ENCODE peak calls at places on chromosomes 13 and 19, in eight cellular contexts. One of them, this sample, is unnamed.

GRCh38 chr19:54439174-54439851 is 9.7 kb upstream of the LENG8 start:
- DNase-seq in AG10803: peak
- DNase-seq in fibroblast of lung: peak
- DNase-seq in A549: peak
- DNase-seq in CD8-positive, alpha-beta T cell: no peak
- DNase-seq in cardiac muscle cell: peak
- DNase-seq in nephron progenitor cell: peak
- DNase-seq in HFFc6: no peak
- DNase-seq in this sample: no peak

GRCh38 chr13:58024103-58024502 is 392.6 kb downstream of the PCDH17 start:
- DNase-seq in A549: no peak
- DNase-seq in AG10803: no peak
- DNase-seq in CD8-positive, alpha-beta T cell: no peak
- DNase-seq in fibroblast of lung: no peak
- DNase-seq in nephron progenitor cell: no peak
- DNase-seq in cardiac muscle cell: no peak
- DNase-seq in HFFc6: no peak
- DNase-seq in this sample: no peak

GRCh38 chr19:44883962-44884361 is 7.1 kb upstream of the TOMM40 start:
- DNase-seq in AG10803: peak
- DNase-seq in CD8-positive, alpha-beta T cell: no peak
- DNase-seq in HFFc6: no peak
- DNase-seq in fibroblast of lung: peak
- DNase-seq in nephron progenitor cell: no peak
- DNase-seq in A549: no peak
- DNase-seq in cardiac muscle cell: no peak
- DNase-seq in this sample: no peak

GRCh38 chr19:43316591-43317319 is 36.7 kb upstream of the CD177 start:
- DNase-seq in CD8-positive, alpha-beta T cell: no peak
- DNase-seq in AG10803: peak
- DNase-seq in cardiac muscle cell: no peak
- DNase-seq in fibroblast of lung: peak
- DNase-seq in A549: peak
- DNase-seq in HFFc6: no peak
- DNase-seq in nephron progenitor cell: peak
- DNase-seq in this sample: no peak

GRCh38 chr13:90591260-90591926 is 756.1 kb upstream of the MIR17HG start:
- DNase-seq in HFFc6: no peak
- DNase-seq in CD8-positive, alpha-beta T cell: no peak
- DNase-seq in A549: no peak
- DNase-seq in AG10803: no peak
- DNase-seq in fibroblast of lung: no peak
- DNase-seq in cardiac muscle cell: no peak
- DNase-seq in nephron progenitor cell: no peak
- DNase-seq in this sample: no peak

GRCh38 chr19:23286477-23286876 is 36.3 kb upstream of the ZNF724 start:
- DNase-seq in HFFc6: no peak
- DNase-seq in AG10803: no peak
- DNase-seq in nephron progenitor cell: no peak
- DNase-seq in cardiac muscle cell: no peak
- DNase-seq in CD8-positive, alpha-beta T cell: no peak
- DNase-seq in fibroblast of lung: no peak
- DNase-seq in A549: peak
- DNase-seq in this sample: no peak

GRCh38 chr13:106496072-106496997 is 39.1 kb downstream of the EFNB2 start:
- DNase-seq in HFFc6: no peak
- DNase-seq in AG10803: no peak
- DNase-seq in CD8-positive, alpha-beta T cell: no peak
- DNase-seq in nephron progenitor cell: no peak
- DNase-seq in A549: no peak
- DNase-seq in cardiac muscle cell: peak
- DNase-seq in fibroblast of lung: peak
- DNase-seq in this sample: no peak

GRCh38 chr13:34358811-34359513 is 541.0 kb downstream of the RFC3 start:
- DNase-seq in AG10803: peak
- DNase-seq in cardiac muscle cell: no peak
- DNase-seq in A549: peak
- DNase-seq in CD8-positive, alpha-beta T cell: no peak
- DNase-seq in fibroblast of lung: peak
- DNase-seq in nephron progenitor cell: no peak
- DNase-seq in HFFc6: peak
- DNase-seq in this sample: peak

GRCh38 chr19:29672319-29672932 is 7.2 kb downstream of the PLEKHF1 start:
- DNase-seq in HFFc6: no peak
- DNase-seq in cardiac muscle cell: no peak
- DNase-seq in A549: no peak
- DNase-seq in CD8-positive, alpha-beta T cell: no peak
- DNase-seq in nephron progenitor cell: no peak
- DNase-seq in AG10803: no peak
- DNase-seq in fibroblast of lung: no peak
- DNase-seq in this sample: no peak

GRCh38 chr13:46516624-46517318 is 36.2 kb upstream of the LRCH1 start:
- DNase-seq in AG10803: peak
- DNase-seq in nephron progenitor cell: no peak
- DNase-seq in A549: no peak
- DNase-seq in CD8-positive, alpha-beta T cell: no peak
- DNase-seq in fibroblast of lung: no peak
- DNase-seq in cardiac muscle cell: no peak
- DNase-seq in HFFc6: no peak
- DNase-seq in this sample: no peak

GRCh38 chr19:18466354-18466753 is 28.4 kb upstream of the ISYNA1 start:
- DNase-seq in cardiac muscle cell: no peak
- DNase-seq in fibroblast of lung: no peak
- DNase-seq in A549: no peak
- DNase-seq in HFFc6: no peak
- DNase-seq in nephron progenitor cell: no peak
- DNase-seq in CD8-positive, alpha-beta T cell: no peak
- DNase-seq in AG10803: no peak
- DNase-seq in this sample: no peak

GRCh38 chr19:45809643-45810159 is 5.4 kb downstream of the RSPH6A start:
- DNase-seq in HFFc6: peak
- DNase-seq in fibroblast of lung: peak
- DNase-seq in AG10803: peak
- DNase-seq in A549: peak
- DNase-seq in CD8-positive, alpha-beta T cell: no peak
- DNase-seq in nephron progenitor cell: no peak
- DNase-seq in cardiac muscle cell: no peak
- DNase-seq in this sample: peak

GRCh38 chr13:74443623-74444022 is 309.4 kb upstream of the KLF12 start:
- DNase-seq in nephron progenitor cell: no peak
- DNase-seq in HFFc6: peak
- DNase-seq in CD8-positive, alpha-beta T cell: no peak
- DNase-seq in AG10803: peak
- DNase-seq in A549: peak
- DNase-seq in fibroblast of lung: peak
- DNase-seq in cardiac muscle cell: no peak
- DNase-seq in this sample: peak

GRCh38 chr19:53971608-53972007 is 8.9 kb downstream of the CACNG8 start:
- DNase-seq in HFFc6: no peak
- DNase-seq in nephron progenitor cell: no peak
- DNase-seq in CD8-positive, alpha-beta T cell: no peak
- DNase-seq in fibroblast of lung: no peak
- DNase-seq in A549: no peak
- DNase-seq in cardiac muscle cell: no peak
- DNase-seq in AG10803: no peak
- DNase-seq in this sample: no peak

GRCh38 chr13:67844544-67844943 is 614.4 kb upstream of the PCDH9 start:
- DNase-seq in cardiac muscle cell: no peak
- DNase-seq in AG10803: no peak
- DNase-seq in CD8-positive, alpha-beta T cell: no peak
- DNase-seq in nephron progenitor cell: no peak
- DNase-seq in HFFc6: no peak
- DNase-seq in fibroblast of lung: peak
- DNase-seq in A549: no peak
- DNase-seq in this sample: no peak

GRCh38 chr13:100581504-100581903 is 7.1 kb downstream of the GGACT start:
- DNase-seq in A549: no peak
- DNase-seq in fibroblast of lung: no peak
- DNase-seq in HFFc6: no peak
- DNase-seq in cardiac muscle cell: no peak
- DNase-seq in nephron progenitor cell: no peak
- DNase-seq in AG10803: no peak
- DNase-seq in CD8-positive, alpha-beta T cell: no peak
- DNase-seq in this sample: no peak

GRCh38 chr19:3276341-3276799 is 51.9 kb downstream of the CELF5 start:
- DNase-seq in CD8-positive, alpha-beta T cell: peak
- DNase-seq in AG10803: no peak
- DNase-seq in A549: peak
- DNase-seq in cardiac muscle cell: no peak
- DNase-seq in fibroblast of lung: no peak
- DNase-seq in nephron progenitor cell: peak
- DNase-seq in HFFc6: no peak
- DNase-seq in this sample: no peak

GRCh38 chr19:3277649-3278048 is 53.2 kb downstream of the CELF5 start:
- DNase-seq in CD8-positive, alpha-beta T cell: no peak
- DNase-seq in fibroblast of lung: no peak
- DNase-seq in AG10803: no peak
- DNase-seq in nephron progenitor cell: no peak
- DNase-seq in A549: no peak
- DNase-seq in cardiac muscle cell: no peak
- DNase-seq in HFFc6: no peak
- DNase-seq in this sample: no peak

GRCh38 chr19:3275068-3275582 is 50.7 kb downstream of the CELF5 start:
- DNase-seq in CD8-positive, alpha-beta T cell: no peak
- DNase-seq in fibroblast of lung: no peak
- DNase-seq in AG10803: no peak
- DNase-seq in A549: peak
- DNase-seq in nephron progenitor cell: peak
- DNase-seq in cardiac muscle cell: peak
- DNase-seq in HFFc6: no peak
- DNase-seq in this sample: no peak

GRCh38 chr19:3274245-3275067 is 50.0 kb downstream of the CELF5 start:
- DNase-seq in HFFc6: no peak
- DNase-seq in nephron progenitor cell: no peak
- DNase-seq in A549: no peak
- DNase-seq in CD8-positive, alpha-beta T cell: no peak
- DNase-seq in cardiac muscle cell: no peak
- DNase-seq in AG10803: no peak
- DNase-seq in fibroblast of lung: no peak
- DNase-seq in this sample: no peak

DNA sequence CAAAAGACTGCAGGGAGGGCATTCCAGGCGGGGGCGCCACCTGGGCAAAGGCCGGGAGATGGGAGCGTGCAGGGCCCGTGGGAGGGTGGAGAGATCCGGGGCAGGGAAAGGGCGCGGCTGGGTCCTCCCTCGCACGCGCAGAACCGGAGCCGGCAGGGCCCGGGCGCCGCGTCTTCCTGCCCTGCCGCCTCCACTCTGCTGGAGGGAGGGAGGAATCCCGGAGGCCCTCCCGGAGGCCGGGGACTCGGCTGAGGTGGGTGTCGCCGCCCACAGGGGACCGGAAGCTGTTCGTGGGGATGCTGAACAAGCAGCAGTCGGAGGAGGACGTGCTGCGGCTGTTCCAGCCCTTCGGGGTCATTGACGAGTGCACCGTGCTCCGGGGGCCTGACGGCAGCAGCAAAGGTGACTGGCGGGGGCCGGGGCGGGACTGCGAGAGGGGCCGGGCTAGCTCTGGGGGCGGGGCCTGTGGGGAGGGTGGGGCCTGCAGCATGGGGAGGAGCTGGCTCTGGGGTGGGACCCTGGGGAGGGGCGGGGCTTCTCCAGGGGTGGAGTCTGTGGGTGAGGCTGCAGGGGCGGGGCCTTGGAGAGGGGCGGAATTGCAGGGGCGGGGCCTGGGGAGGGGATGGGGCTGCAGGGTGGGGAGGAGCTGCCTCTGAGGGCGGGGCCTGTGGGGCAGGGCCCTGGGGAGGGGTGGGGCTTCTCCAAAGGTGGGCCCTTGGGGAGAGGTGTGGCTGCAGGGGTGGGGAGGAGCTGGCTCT is 51.3 kb downstream of the CELF5 start:
- DNase-seq in fibroblast of lung: peak
- DNase-seq in nephron progenitor cell: peak
- DNase-seq in cardiac muscle cell: peak
- DNase-seq in HFFc6: peak
- DNase-seq in CD8-positive, alpha-beta T cell: peak
- DNase-seq in AG10803: peak
- DNase-seq in A549: peak
- DNase-seq in this sample: no peak
- TF ChIP-seq CTCF in fibroblast of lung: peak
- TF ChIP-seq CTCF in nephron progenitor cell: no peak
- TF ChIP-seq CTCF in cardiac muscle cell: no peak
- TF ChIP-seq CTCF in HFFc6: peak
- TF ChIP-seq CTCF in CD8-positive, alpha-beta T cell: peak
- TF ChIP-seq CTCF in AG10803: no peak
- TF ChIP-seq CTCF in A549: peak
- TF ChIP-seq CTCF in this sample: peak

GRCh38 chr19:41916033-41916424 is 12.2 kb downstream of the ERFL start:
- DNase-seq in cardiac muscle cell: no peak
- DNase-seq in A549: no peak
- DNase-seq in AG10803: no peak
- DNase-seq in HFFc6: no peak
- DNase-seq in fibroblast of lung: no peak
- DNase-seq in CD8-positive, alpha-beta T cell: no peak
- DNase-seq in nephron progenitor cell: no peak
- DNase-seq in this sample: no peak
- TF ChIP-seq CTCF in cardiac muscle cell: no peak
- TF ChIP-seq CTCF in A549: no peak
- TF ChIP-seq CTCF in AG10803: no peak
- TF ChIP-seq CTCF in HFFc6: no peak
- TF ChIP-seq CTCF in fibroblast of lung: no peak
- TF ChIP-seq CTCF in CD8-positive, alpha-beta T cell: no peak
- TF ChIP-seq CTCF in nephron progenitor cell: no peak
- TF ChIP-seq CTCF in this sample: no peak

DNA sequence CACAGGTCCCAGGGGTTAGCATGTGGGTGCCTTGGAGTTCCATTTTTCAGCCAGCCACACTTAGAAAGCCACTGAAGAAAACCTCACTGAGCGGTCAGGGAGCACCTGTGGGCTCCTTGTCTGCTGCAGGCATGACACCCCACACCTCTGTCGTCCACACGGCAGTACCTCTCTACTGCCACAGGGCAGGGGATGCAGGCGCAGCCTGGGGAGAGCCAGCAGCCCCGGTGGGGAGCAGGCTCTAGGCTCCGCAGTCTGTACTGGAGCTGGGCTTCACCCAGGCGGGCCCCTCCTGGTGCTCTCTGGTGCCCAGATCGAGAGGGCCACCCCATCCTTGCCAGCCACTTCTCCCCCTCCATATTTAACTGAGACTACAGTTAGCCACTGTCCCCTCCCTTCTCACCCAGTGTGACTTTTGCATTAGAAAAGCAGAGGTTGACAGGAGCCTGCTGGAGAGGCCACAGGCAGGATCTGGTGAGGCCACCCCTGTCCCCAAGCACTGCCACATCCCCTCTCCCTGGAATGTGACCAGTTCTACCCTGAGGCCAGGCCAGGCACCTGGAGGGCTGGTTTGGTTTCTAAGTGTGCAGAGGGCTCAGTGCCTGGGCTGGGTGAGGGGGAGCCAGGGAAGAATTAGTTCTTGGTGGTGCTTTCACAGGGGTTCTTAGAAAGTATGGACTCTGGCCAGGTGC is 104.4 kb downstream of the KDM4B start:
- DNase-seq in cardiac muscle cell: no peak
- DNase-seq in fibroblast of lung: no peak
- DNase-seq in CD8-positive, alpha-beta T cell: no peak
- DNase-seq in nephron progenitor cell: no peak
- DNase-seq in HFFc6: no peak
- DNase-seq in A549: no peak
- DNase-seq in AG10803: no peak
- DNase-seq in this sample: no peak
- TF ChIP-seq CTCF in cardiac muscle cell: no peak
- TF ChIP-seq CTCF in fibroblast of lung: no peak
- TF ChIP-seq CTCF in CD8-positive, alpha-beta T cell: no peak
- TF ChIP-seq CTCF in nephron progenitor cell: no peak
- TF ChIP-seq CTCF in HFFc6: no peak
- TF ChIP-seq CTCF in A549: no peak
- TF ChIP-seq CTCF in AG10803: no peak
- TF ChIP-seq CTCF in this sample: no peak

GRCh38 chr13:41071775-41072174 is 10.5 kb downstream of the WBP4 start:
- DNase-seq in A549: no peak
- DNase-seq in nephron progenitor cell: no peak
- DNase-seq in AG10803: no peak
- DNase-seq in fibroblast of lung: no peak
- DNase-seq in HFFc6: no peak
- DNase-seq in cardiac muscle cell: no peak
- DNase-seq in CD8-positive, alpha-beta T cell: no peak
- DNase-seq in this sample: no peak
- TF ChIP-seq CTCF in A549: no peak
- TF ChIP-seq CTCF in nephron progenitor cell: no peak
- TF ChIP-seq CTCF in AG10803: no peak
- TF ChIP-seq CTCF in fibroblast of lung: no peak
- TF ChIP-seq CTCF in HFFc6: no peak
- TF ChIP-seq CTCF in cardiac muscle cell: no peak
- TF ChIP-seq CTCF in CD8-positive, alpha-beta T cell: no peak
- TF ChIP-seq CTCF in this sample: no peak

This sample was measured in BJ.